ENCODE peak calls at places on chromosomes 13 and 19, in five cellular contexts. I is Panc1, O is suprapubic skin, D is HCT116, E is transverse colon. S is an unnamed sample.

GRCh38 chr13:51623473-51623872 is 39.2 kb downstream of the WDFY2 start:
- DNase-seq in I (no peak), D (no peak), E (no peak), O (no peak), S (no peak)

GRCh38 chr13:31998131-31998530 is 33.4 kb upstream of the FRY start:
- DNase-seq in O (no peak), E (no peak), I (no peak), D (no peak), S (no peak)

GRCh38 chr19:2503521-2504109 is 27.7 kb downstream of the GADD45B start:
- DNase-seq in I (no peak), D (peak), O (no peak), E (no peak), S (no peak)

GRCh38 chr13:94330552-94331071 is 148.9 kb downstream of the DCT start:
- DNase-seq in O (no peak), E (no peak), D (no peak), I (no peak), S (no peak)

GRCh38 chr13:50526771-50527567 is 316.5 kb downstream of the DLEU7 start:
- DNase-seq in I (no peak), O (no peak), D (no peak), E (peak), S (no peak)

GRCh38 chr13:113207890-113208423 is 512 bp downstream of the PCID2 start:
- DNase-seq in I (no peak), D (no peak), E (peak), O (no peak), S (no peak)

GRCh38 chr19:10290876-10291553 is 1.3 kb downstream of the ICAM5 start:
- DNase-seq in O (peak), E (peak), I (no peak), D (peak), S (no peak)

GRCh38 chr19:56987184-56987583 is 132.6 kb upstream of the USP29 start:
- DNase-seq in E (no peak), I (no peak), O (no peak), D (no peak), S (no peak)

GRCh38 chr19:23771761-23772667 is 13.3 kb upstream of the ZNF681 start:
- DNase-seq in I (no peak), D (no peak), E (no peak), O (no peak), S (no peak)

GRCh38 chr13:51844862-51845573 is at the start of gene TMEM272:
- DNase-seq in E (peak), I (no peak), O (no peak), D (peak), S (no peak)

GRCh38 chr19:8366121-8366581 is 2.2 kb downstream of the ANGPTL4 start:
- DNase-seq in D (no peak), E (no peak), O (no peak), I (no peak), S (no peak)

GRCh38 chr19:49513746-49514118 is 1.3 kb downstream of the FCGRT start:
- DNase-seq in I (no peak), D (no peak), O (no peak), E (no peak), S (no peak)

GRCh38 chr13:55244991-55245644 is 1895.6 kb upstream of the PRR20A start:
- DNase-seq in D (no peak), I (no peak), E (no peak), O (no peak), S (no peak)

GRCh38 chr19:32877977-32878745 is 8.6 kb upstream of the SLC7A9 start:
- DNase-seq in E (no peak), I (no peak), O (no peak), D (no peak), S (no peak)

DNA sequence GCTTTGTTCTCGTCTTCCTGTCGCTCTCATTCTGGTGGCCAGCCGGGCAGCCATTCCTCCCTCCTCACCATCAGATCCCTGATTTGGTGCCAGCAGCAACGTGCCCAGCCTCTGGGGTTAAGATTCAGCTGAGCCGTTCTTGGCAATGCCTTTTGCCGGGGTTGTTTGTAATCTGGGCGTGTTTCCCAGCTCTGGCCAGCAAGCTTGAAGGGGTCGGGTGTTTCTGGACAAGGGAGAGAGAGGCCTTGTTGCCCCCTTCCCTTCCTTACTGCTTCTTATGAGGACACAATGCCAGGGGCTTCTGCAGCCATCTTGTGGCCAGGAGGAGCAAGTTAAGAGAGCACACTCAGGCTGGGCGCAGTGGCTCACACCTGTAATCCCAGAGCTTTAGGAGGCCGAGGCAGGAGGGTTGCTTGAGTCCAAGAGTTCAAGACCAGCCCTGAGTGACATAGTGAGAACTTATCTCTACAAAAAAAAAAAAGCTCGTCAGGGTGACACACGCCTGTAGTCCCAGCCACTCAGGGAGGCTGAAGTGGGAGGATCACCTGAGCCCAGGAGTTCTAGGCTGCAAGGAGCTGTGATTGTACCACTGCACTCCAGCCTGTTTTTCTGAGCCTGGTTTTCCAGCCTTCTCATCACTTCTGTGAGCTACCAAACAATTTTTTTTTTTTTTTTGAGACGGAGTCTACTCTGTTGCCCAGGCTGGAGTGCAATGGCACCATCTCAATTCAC is 10.7 kb upstream of the CRTC1 start:
- DNase-seq in I (no peak), O (no peak), E (no peak), D (no peak), S (no peak)
- TF ChIP-seq POLR2AphosphoS5 in I (no peak), O (no peak), E (no peak), D (no peak), S (no peak)

GRCh38 chr19:41327076-41327475 is 17.1 kb downstream of the CCDC97 start:
- DNase-seq in O (no peak), I (no peak), E (no peak), D (no peak), S (no peak)
- TF ChIP-seq POLR2AphosphoS5 in O (no peak), I (no peak), E (no peak), D (no peak), S (no peak)

GRCh38 chr19:53792721-53793433 is 31.2 kb downstream of the NLRP12 start:
- DNase-seq in I (peak), O (peak), E (peak), D (peak), S (peak)
- TF ChIP-seq POLR2AphosphoS5 in I (peak), O (no peak), E (no peak), D (no peak), S (no peak)

GRCh38 chr19:53088091-53088490 is 15.1 kb downstream of the ZNF160 start:
- DNase-seq in E (no peak), I (no peak), D (no peak), O (no peak), S (no peak)
- TF ChIP-seq POLR2AphosphoS5 in E (no peak), I (no peak), D (no peak), O (no peak), S (no peak)

GRCh38 chr13:77026255-77026782 is 640 bp downstream of the FBXL3 start:
- DNase-seq in D (peak), I (no peak), O (peak), E (peak), S (peak)
- TF ChIP-seq POLR2AphosphoS5 in D (no peak), I (no peak), O (peak), E (peak), S (peak)

DNA sequence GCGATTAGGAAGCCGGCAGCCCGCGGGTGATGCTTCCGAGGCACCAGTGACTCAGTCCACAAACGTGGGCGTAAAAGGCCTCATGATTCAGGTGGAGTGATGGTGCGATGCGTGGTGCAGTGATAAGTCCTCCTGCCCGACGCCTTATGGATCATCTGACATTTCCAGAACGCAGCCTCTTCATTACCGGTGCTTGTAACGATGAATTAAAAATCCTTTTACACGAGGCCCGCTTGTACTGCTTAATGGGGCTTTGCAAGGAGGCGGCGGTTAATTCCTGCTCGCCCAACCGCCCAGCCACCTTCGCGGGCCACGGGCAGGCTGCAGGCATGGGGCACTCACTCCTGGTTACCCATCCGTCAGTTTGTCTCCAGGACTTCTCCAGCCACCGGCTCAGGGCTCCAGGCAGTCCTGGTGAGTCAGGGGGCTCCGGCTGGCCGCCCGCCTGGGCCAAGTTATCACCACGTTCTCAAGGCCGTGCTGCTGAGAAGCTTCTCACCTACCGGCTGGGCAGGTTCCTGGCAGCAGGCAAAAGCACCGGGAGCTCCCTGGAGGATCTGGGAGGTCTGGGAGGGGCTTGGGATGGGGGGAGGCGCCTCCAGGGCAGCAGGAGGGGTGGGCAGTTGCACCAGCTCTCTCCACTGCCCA is 172.5 kb downstream of the KDM4B start:
- DNase-seq in O (no peak), D (no peak), I (no peak), E (no peak), S (no peak)
- TF ChIP-seq POLR2AphosphoS5 in O (no peak), D (no peak), I (no peak), E (no peak), S (no peak)

GRCh38 chr19:19366691-19367396 is 38.6 kb upstream of the GATAD2A start:
- DNase-seq in D (peak), O (no peak), I (no peak), E (peak), S (no peak)
- TF ChIP-seq POLR2AphosphoS5 in D (peak), O (no peak), I (no peak), E (no peak), S (peak)

GRCh38 chr19:38497907-38498306 is 64.4 kb downstream of the RYR1 start:
- DNase-seq in I (no peak), D (no peak), E (no peak), O (no peak), S (no peak)
- TF ChIP-seq POLR2AphosphoS5 in I (no peak), D (no peak), E (no peak), O (no peak), S (no peak)

GRCh38 chr13:73421310-73421912 is 362.6 kb downstream of the KLF5 start:
- DNase-seq in D (peak), O (no peak), E (peak), I (no peak), S (no peak)
- TF ChIP-seq POLR2AphosphoS5 in D (peak), O (no peak), E (no peak), I (no peak), S (no peak)